ENCODE peak calls at places on chromosomes 5 and 9, in four cellular contexts. One of them, this sample, is unnamed.

GRCh38 chr5:74538206-74538661 is 102.3 kb downstream of the ENC1 start:
- DNase-seq in lung: peak
- DNase-seq in colonic mucosa: peak
- DNase-seq in CD8-positive, alpha-beta memory T cell: no peak
- DNase-seq in this sample: no peak

GRCh38 chr5:56840597-56840996 is 25.2 kb downstream of the MAP3K1 start:
- DNase-seq in lung: no peak
- DNase-seq in colonic mucosa: no peak
- DNase-seq in CD8-positive, alpha-beta memory T cell: no peak
- DNase-seq in this sample: no peak

GRCh38 chr5:161299053-161299452 is 247.5 kb downstream of the GABRB2 start:
- DNase-seq in lung: no peak
- DNase-seq in colonic mucosa: no peak
- DNase-seq in CD8-positive, alpha-beta memory T cell: no peak
- DNase-seq in this sample: no peak

GRCh38 chr5:116377276-116378006 is 197.2 kb downstream of the SEMA6A start:
- DNase-seq in lung: no peak
- DNase-seq in colonic mucosa: no peak
- DNase-seq in CD8-positive, alpha-beta memory T cell: no peak
- DNase-seq in this sample: no peak

GRCh38 chr5:126921471-126922091 is 108.8 kb downstream of the MARCHF3 start:
- DNase-seq in lung: no peak
- DNase-seq in colonic mucosa: no peak
- DNase-seq in CD8-positive, alpha-beta memory T cell: no peak
- DNase-seq in this sample: no peak

GRCh38 chr5:59187772-59188347 is 605.0 kb downstream of the RAB3C start:
- DNase-seq in lung: no peak
- DNase-seq in colonic mucosa: no peak
- DNase-seq in CD8-positive, alpha-beta memory T cell: no peak
- DNase-seq in this sample: no peak

GRCh38 chr5:157651623-157652376 is 438 bp downstream of the SOX30 start:
- DNase-seq in lung: peak
- DNase-seq in colonic mucosa: peak
- DNase-seq in CD8-positive, alpha-beta memory T cell: peak
- DNase-seq in this sample: peak

GRCh38 chr5:37869221-37869620 is 29.4 kb upstream of the GDNF start:
- DNase-seq in lung: no peak
- DNase-seq in colonic mucosa: no peak
- DNase-seq in CD8-positive, alpha-beta memory T cell: no peak
- DNase-seq in this sample: no peak

GRCh38 chr5:140925806-140926205 is 293 bp upstream of the PCDHAC1 start:
- DNase-seq in lung: no peak
- DNase-seq in colonic mucosa: no peak
- DNase-seq in CD8-positive, alpha-beta memory T cell: no peak
- DNase-seq in this sample: no peak

GRCh38 chr9:127608104-127608966 is 3.7 kb upstream of the STXBP1 start:
- DNase-seq in lung: peak
- DNase-seq in colonic mucosa: peak
- DNase-seq in CD8-positive, alpha-beta memory T cell: peak
- DNase-seq in this sample: peak

GRCh38 chr5:140642718-140643117 is 3.5 kb downstream of the TMCO6 start:
- DNase-seq in lung: no peak
- DNase-seq in colonic mucosa: no peak
- DNase-seq in CD8-positive, alpha-beta memory T cell: no peak
- DNase-seq in this sample: no peak

GRCh38 chr9:70085241-70085640 is 41.6 kb downstream of the MAMDC2 start:
- DNase-seq in lung: no peak
- DNase-seq in colonic mucosa: no peak
- DNase-seq in CD8-positive, alpha-beta memory T cell: no peak
- DNase-seq in this sample: no peak

GRCh38 chr5:116492016-116492623 is 82.5 kb downstream of the SEMA6A start:
- DNase-seq in lung: no peak
- DNase-seq in colonic mucosa: no peak
- DNase-seq in CD8-positive, alpha-beta memory T cell: peak
- DNase-seq in this sample: no peak

GRCh38 chr5:100505984-100506670 is 29.0 kb upstream of the FAM174A start:
- DNase-seq in lung: no peak
- DNase-seq in colonic mucosa: no peak
- DNase-seq in CD8-positive, alpha-beta memory T cell: no peak
- DNase-seq in this sample: no peak

GRCh38 chr5:9519537-9519936 is 26.3 kb downstream of the SEMA5A start:
- DNase-seq in lung: no peak
- DNase-seq in colonic mucosa: no peak
- DNase-seq in CD8-positive, alpha-beta memory T cell: no peak
- DNase-seq in this sample: no peak

GRCh38 chr5:111781200-111781599 is 24.2 kb upstream of the NREP start:
- DNase-seq in lung: peak
- DNase-seq in colonic mucosa: peak
- DNase-seq in CD8-positive, alpha-beta memory T cell: no peak
- DNase-seq in this sample: no peak

GRCh38 chr5:142095651-142096330 is 12.8 kb upstream of the NDFIP1 start:
- DNase-seq in lung: no peak
- DNase-seq in colonic mucosa: no peak
- DNase-seq in CD8-positive, alpha-beta memory T cell: peak
- DNase-seq in this sample: peak

GRCh38 chr9:96044401-96044800 is 168.9 kb downstream of the ERCC6L2 start:
- DNase-seq in lung: no peak
- DNase-seq in colonic mucosa: no peak
- DNase-seq in CD8-positive, alpha-beta memory T cell: no peak
- DNase-seq in this sample: no peak

GRCh38 chr9:110114888-110115259 is 93.1 kb downstream of the C9orf152 start:
- DNase-seq in lung: no peak
- DNase-seq in colonic mucosa: no peak
- DNase-seq in CD8-positive, alpha-beta memory T cell: no peak
- DNase-seq in this sample: no peak